ENCODE peak calls at places on chromosome 19, in four cellular contexts. F is right cardiac atrium, P is keratinocyte, E is mammary epithelial cell. L is an unnamed sample.

GRCh38 chr19:43643326-43643725 is 3.7 kb upstream of the CADM4 start:
- DNase-seq in P (no peak), F (no peak), E (no peak), L (no peak)

GRCh38 chr19:29446331-29446730 is 79.5 kb upstream of the VSTM2B start:
- DNase-seq in F (no peak), P (no peak), E (no peak), L (no peak)

GRCh38 chr19:32708457-32708856 is 11.1 kb upstream of the TDRD12 start:
- DNase-seq in P (no peak), E (no peak), F (no peak), L (no peak)

GRCh38 chr19:22422220-22422619 is at the start of gene ZNF98:
- DNase-seq in F (peak; percentile 79), E (no peak), P (no peak), L (no peak)

GRCh38 chr19:6234527-6234926 is 45.2 kb downstream of the MLLT1 start:
- DNase-seq in E (no peak), P (no peak), F (no peak), L (no peak)

GRCh38 chr19:18063463-18063862 is 23.3 kb downstream of the IL12RB1 start:
- DNase-seq in E (peak; percentile 40), P (no peak), F (peak; percentile 28), L (no peak)

GRCh38 chr19:15398501-15399233 is 19.1 kb upstream of the AKAP8 start:
- DNase-seq in F (peak; percentile 65), E (no peak), P (no peak), L (no peak)

GRCh38 chr19:15144046-15144646 is 36.9 kb downstream of the SYDE1 start:
- DNase-seq in F (no peak), P (peak; percentile 32), E (peak; percentile 77), L (no peak)

GRCh38 chr19:43626838-43627237 is 7.4 kb upstream of the ZNF428 start:
- DNase-seq in P (no peak), F (no peak), E (no peak), L (no peak)

GRCh38 chr19:39351537-39352037 is 9.4 kb downstream of the SAMD4B start:
- DNase-seq in F (no peak), E (no peak), P (no peak), L (no peak)

GRCh38 chr19:48760514-48761221 is 5.3 kb downstream of the FGF21 start:
- DNase-seq in F (no peak), E (no peak), P (no peak), L (no peak)

GRCh38 chr19:34155686-34156085 is 16.6 kb upstream of the LSM14A start:
- DNase-seq in E (no peak), P (no peak), F (no peak), L (no peak)

GRCh38 chr19:52270266-52270885 is 989 bp downstream of the ZNF766 start:
- DNase-seq in E (peak; percentile 6), F (no peak), P (no peak), L (peak; percentile 29)

GRCh38 chr19:48623556-48624066 is 4.3 kb downstream of the SPHK2 start:
- DNase-seq in F (no peak), P (no peak), E (no peak), L (no peak)

GRCh38 chr19:55299991-55300390 is 16.2 kb downstream of the BRSK1 start:
- DNase-seq in P (no peak), F (peak; percentile 12), E (no peak), L (no peak)

GRCh38 chr19:19461306-19461670 is 54.1 kb downstream of the TSSK6 start:
- DNase-seq in F (no peak), P (no peak), E (no peak), L (no peak)

GRCh38 chr19:8641908-8642547 is 11.6 kb downstream of the NFILZ start:
- DNase-seq in F (no peak), E (peak; percentile 32), P (no peak), L (peak; percentile 39)

GRCh38 chr19:29507081-29507860 is 18.5 kb upstream of the VSTM2B start:
- DNase-seq in F (no peak), E (no peak), P (no peak), L (no peak)

GRCh38 chr19:3716147-3716668 is 8.0 kb downstream of the TJP3 start:
- DNase-seq in P (no peak), F (no peak), E (no peak), L (no peak)

GRCh38 chr19:3710265-3710812 is 2.2 kb downstream of the TJP3 start:
- DNase-seq in P (no peak), F (peak; percentile 87), E (peak; percentile 64), L (peak; percentile 74)

GRCh38 chr19:3708207-3708931 is at the start of gene TJP3:
- DNase-seq in E (peak; percentile 53), P (no peak), F (peak; percentile 60), L (peak; percentile 34)

GRCh38 chr19:3707868-3708206 is 347 bp upstream of the TJP3 start:
- DNase-seq in F (no peak), E (no peak), P (no peak), L (no peak)

GRCh38 chr19:3712663-3713531 is 4.7 kb downstream of the TJP3 start:
- DNase-seq in F (peak; percentile 62), E (no peak), P (no peak), L (no peak)
- H3K27ac ChIP-seq in F (no peak overlapping the region), E (no peak overlapping the region), P (no peak overlapping the region), L (no peak overlapping the region)

DNA sequence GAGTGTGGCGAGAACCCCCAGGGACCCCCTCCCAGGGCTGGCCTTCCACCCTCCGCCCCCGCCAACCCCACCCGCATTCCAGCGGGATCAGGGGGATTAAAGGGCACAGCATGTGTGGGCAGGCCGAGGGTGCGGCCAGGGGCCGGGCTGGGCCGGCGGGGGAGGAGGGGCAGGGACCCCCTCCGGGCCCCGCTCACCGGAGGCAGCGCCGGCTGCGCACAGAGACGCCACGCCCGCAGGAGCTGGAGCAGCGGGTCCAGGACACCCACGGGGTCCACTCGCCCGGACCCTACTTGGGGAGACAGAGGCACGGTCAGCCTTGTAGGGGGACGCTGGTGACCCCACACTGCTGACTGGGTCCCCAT is 2.4 kb downstream of the ADAMTSL5 start:
- DNase-seq in F (no peak), E (no peak), P (no peak), L (no peak)
- H3K27ac ChIP-seq in F (no peak overlapping the region), E (no peak overlapping the region), P (no peak overlapping the region), L (no peak overlapping the region)

GRCh38 chr19:38281820-38282566 is 17.6 kb downstream of the SPINT2 start:
- DNase-seq in E (no peak), F (no peak), P (no peak), L (no peak)
- H3K27ac ChIP-seq in E (no peak overlapping the region), F (no peak overlapping the region), P (peak overlapping the region; percentile 18), L (no peak overlapping the region)

DNA sequence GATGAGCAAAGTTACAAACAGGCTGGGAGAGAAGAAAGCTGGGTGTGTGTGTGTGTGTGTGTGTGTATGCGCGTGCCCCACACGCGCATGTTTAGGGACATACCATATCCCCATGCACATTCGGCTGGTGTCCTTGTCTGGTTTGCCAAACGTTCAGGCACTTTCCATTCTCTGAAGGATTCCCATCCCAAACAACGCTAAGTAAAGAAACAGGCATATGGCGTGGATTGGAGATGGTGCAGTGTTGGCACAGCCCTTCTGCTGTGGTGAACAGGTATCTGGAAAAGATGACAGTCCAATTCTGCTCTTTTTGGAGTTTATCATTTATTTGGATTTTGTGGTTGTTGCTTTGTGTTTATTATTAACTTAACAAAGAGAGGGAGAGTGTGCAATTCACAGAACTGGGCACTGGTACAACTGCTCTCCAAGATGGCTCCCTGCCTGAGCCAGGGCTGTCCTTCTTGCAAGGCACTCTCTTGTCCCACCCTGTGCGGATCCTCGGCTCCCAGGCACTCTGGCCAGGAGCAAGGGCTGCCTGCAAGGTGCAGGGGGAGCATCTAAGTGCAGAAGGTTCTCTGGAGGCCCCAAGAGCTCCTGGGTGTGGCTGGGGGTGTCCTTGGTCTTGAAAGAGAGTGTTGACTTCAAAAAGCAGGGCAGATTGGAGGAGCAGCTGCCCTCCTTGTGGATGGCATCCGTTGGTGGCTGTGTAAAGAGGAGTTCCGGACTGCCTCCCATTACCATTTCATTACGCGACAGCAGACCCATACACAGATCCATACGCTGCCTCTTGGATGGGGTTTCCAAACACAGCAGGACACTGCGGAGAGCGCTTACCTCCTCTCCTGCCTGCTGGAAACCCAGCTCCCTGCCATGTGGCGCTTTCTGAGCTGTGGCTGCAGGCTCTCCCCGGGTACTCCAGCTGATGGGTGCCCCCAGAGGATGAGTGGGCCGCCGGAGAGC is 263.1 kb downstream of the ZNF536 start:
- DNase-seq in P (no peak), E (no peak), F (no peak), L (no peak)
- H3K27ac ChIP-seq in P (no peak overlapping the region), E (no peak overlapping the region), F (no peak overlapping the region), L (no peak overlapping the region)

DNA sequence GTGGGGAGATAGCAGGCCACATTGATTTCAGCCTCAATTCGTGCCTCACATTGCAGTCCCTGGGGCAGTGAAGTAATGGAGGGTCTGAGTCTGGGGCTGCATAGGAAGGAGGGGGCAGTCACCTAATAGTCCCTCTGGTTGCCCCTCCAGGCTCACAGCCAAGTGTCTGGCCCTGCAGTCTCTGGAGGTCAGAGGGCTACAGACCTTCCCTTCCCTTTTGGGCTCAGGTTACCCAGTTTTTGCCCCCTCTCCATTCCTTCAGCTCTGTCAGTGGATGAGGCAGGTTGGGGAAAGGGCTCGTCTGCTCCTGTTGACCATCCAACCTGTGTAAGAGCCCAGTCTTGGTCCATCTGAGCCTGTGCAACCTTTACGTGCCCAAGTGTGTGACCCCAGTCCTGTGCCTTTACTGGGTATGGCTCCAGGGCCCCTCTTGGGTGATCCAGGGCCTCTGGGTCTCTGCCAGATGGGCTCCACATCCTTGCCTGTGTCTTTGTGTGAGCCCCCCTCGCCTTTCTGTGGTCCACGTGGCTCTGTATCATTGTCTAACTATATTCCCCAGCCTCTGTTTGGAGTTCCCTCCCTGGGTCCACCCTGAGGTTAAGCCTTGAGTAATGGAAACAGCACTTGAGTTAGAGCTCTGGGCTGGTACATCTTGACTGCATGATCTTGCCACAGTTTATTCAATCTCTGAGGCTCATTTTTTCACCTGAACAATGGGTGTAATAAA is 13.1 kb downstream of the CIC start:
- DNase-seq in P (no peak), E (no peak), F (peak; percentile 63), L (no peak)
- H3K27ac ChIP-seq in P (peak overlapping the region; percentile 55), E (peak overlapping the region; percentile 48), F (peak overlapping the region; percentile 84), L (no peak overlapping the region)

DNA sequence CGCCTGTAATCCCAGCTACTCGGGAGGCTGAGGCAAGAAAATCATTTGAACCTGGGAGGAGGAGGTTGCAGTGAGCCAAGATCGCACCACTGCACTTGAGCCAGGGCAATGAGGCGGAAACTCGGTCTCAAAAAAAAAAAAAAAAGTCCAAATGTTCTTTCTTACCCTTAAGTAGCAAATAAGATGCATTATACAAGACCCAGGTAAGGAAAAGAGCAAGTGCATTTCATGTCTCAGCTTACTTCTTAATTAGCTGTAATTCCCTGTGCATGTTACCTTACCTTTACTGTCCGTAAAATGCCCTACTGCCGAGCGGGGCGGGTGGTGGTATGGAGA is 3.8 kb upstream of the ZNF681 start:
- DNase-seq in F (no peak), E (no peak), P (no peak), L (no peak)
- H3K27ac ChIP-seq in F (no peak overlapping the region), E (no peak overlapping the region), P (peak overlapping the region; percentile 68), L (no peak overlapping the region)

GRCh38 chr19:2167896-2168618 is 4.3 kb downstream of the DOT1L start:
- DNase-seq in E (peak; percentile 25), F (peak; percentile 87), P (no peak), L (peak; percentile 63)
- H3K27ac ChIP-seq in E (peak overlapping the region; percentile 46), F (peak overlapping the region; percentile 90), P (peak overlapping the region; percentile 32), L (peak overlapping the region; percentile 82)

GRCh38 chr19:16828990-16829821 is at the start of gene SIN3B:
- DNase-seq in F (peak; percentile 94), E (peak; percentile 86), P (peak; percentile 72), L (peak; percentile 78)
- H3K27ac ChIP-seq in F (peak within 1 kb of the TSS; percentile 70), E (peak within 1 kb of the TSS; percentile 52), P (peak within 1 kb of the TSS; percentile 78), L (peak within 1 kb of the TSS; percentile 21)

GRCh38 chr19:53864308-53864836 is 3.3 kb upstream of the MYADM start:
- DNase-seq in E (no peak), F (no peak), P (no peak), L (no peak)
- H3K27ac ChIP-seq in E (no peak overlapping the region), F (no peak overlapping the region), P (no peak overlapping the region), L (no peak overlapping the region)